ENCODE peak calls at places on chromosome 1, in nine cellular contexts. J, P, O, X, Y, H, Q, L and F are unnamed samples.

GRCh38 chr1:117671781-117672501 is 66.1 kb downstream of the TENT5C start:
- DNase-seq in J (peak; percentile 10), P (peak; percentile 27), O (no peak), X (no peak), Y (no peak), H (peak; percentile 83), Q (peak; percentile 75), L (no peak), F (peak; percentile 55)

GRCh38 chr1:12220890-12221289 is 8.9 kb upstream of the VPS13D start:
- DNase-seq in J (no peak), P (no peak), O (no peak), X (no peak), Y (no peak), H (no peak), Q (no peak), L (no peak), F (no peak)

GRCh38 chr1:8238141-8239038 is 79.5 kb upstream of the SLC45A1 start:
- DNase-seq in J (no peak), P (no peak), O (no peak), X (no peak), Y (no peak), H (no peak), Q (no peak), L (no peak), F (peak; percentile 90)

GRCh38 chr1:8202182-8202905 is 115.6 kb upstream of the SLC45A1 start:
- DNase-seq in J (no peak), P (peak; percentile 32), O (no peak), X (no peak), Y (no peak), H (peak; percentile 74), Q (peak; percentile 95), L (no peak), F (peak; percentile 96)

GRCh38 chr1:215710340-215710971 is 143.4 kb downstream of the KCTD3 start:
- DNase-seq in J (no peak), P (no peak), O (no peak), X (no peak), Y (no peak), H (no peak), Q (no peak), L (no peak), F (peak; percentile 61)

GRCh38 chr1:205514211-205515142 is 10.0 kb downstream of the CDK18 start:
- DNase-seq in J (no peak), P (no peak), O (no peak), X (no peak), Y (no peak), H (no peak), Q (no peak), L (no peak), F (no peak)

GRCh38 chr1:183450086-183450485 is 22.2 kb upstream of the SMG7 start:
- DNase-seq in J (no peak), P (no peak), O (no peak), X (no peak), Y (no peak), H (no peak), Q (no peak), L (no peak), F (no peak)

GRCh38 chr1:221965252-221965651 is 223.4 kb upstream of the DUSP10 start:
- DNase-seq in J (no peak), P (no peak), O (no peak), X (no peak), Y (no peak), H (no peak), Q (no peak), L (no peak), F (no peak)

GRCh38 chr1:66993076-66993475 is 60.9 kb downstream of the SLC35D1 start:
- DNase-seq in J (no peak), P (no peak), O (no peak), X (no peak), Y (no peak), H (no peak), Q (no peak), L (no peak), F (no peak)

GRCh38 chr1:201882665-201883132 is 6.0 kb upstream of the SHISA4 start:
- DNase-seq in J (no peak), P (peak; percentile 42), O (no peak), X (no peak), Y (no peak), H (no peak), Q (no peak), L (no peak), F (peak; percentile 44)

GRCh38 chr1:55337801-55338447 is 122.8 kb upstream of the USP24 start:
- DNase-seq in J (peak; percentile 47), P (no peak), O (no peak), X (no peak), Y (no peak), H (no peak), Q (no peak), L (no peak), F (peak; percentile 77)

GRCh38 chr1:247487057-247487456 is 29.2 kb upstream of the OR2B11 start:
- DNase-seq in J (no peak), P (no peak), O (peak; percentile 45), X (peak; percentile 1), Y (peak; percentile 27), H (no peak), Q (no peak), L (no peak), F (peak; percentile 61)

GRCh38 chr1:86998727-86999126 is 84.3 kb downstream of the HS2ST1 start:
- DNase-seq in J (no peak), P (no peak), O (no peak), X (no peak), Y (no peak), H (no peak), Q (no peak), L (no peak), F (no peak)

GRCh38 chr1:208121965-208122364 is 122.2 kb downstream of the PLXNA2 start:
- DNase-seq in J (no peak), P (no peak), O (no peak), X (no peak), Y (no peak), H (no peak), Q (no peak), L (no peak), F (no peak)

GRCh38 chr1:182169203-182169602 is 107.7 kb upstream of the ZNF648 start:
- DNase-seq in J (no peak), P (no peak), O (no peak), X (no peak), Y (no peak), H (peak; percentile 59), Q (peak; percentile 75), L (no peak), F (no peak)

GRCh38 chr1:8560611-8561544 is 243.0 kb downstream of the SLC45A1 start:
- DNase-seq in J (no peak), P (peak; percentile 1), O (peak; percentile 46), X (no peak), Y (peak; percentile 35), H (no peak), Q (no peak), L (no peak), F (peak; percentile 66)

GRCh38 chr1:206933333-206933945 is 11.7 kb upstream of the FCMR start:
- DNase-seq in J (no peak), P (no peak), O (peak; percentile 55), X (peak; percentile 58), Y (peak; percentile 79), H (peak; percentile 63), Q (no peak), L (peak; percentile 67), F (peak; percentile 22)

GRCh38 chr1:21644906-21645305 is 24.3 kb downstream of the RAP1GAP start:
- DNase-seq in J (no peak), P (no peak), O (no peak), X (no peak), Y (no peak), H (no peak), Q (no peak), L (no peak), F (no peak)

GRCh38 chr1:246001142-246001812 is 505.8 kb downstream of the SMYD3 start:
- DNase-seq in J (no peak), P (no peak), O (no peak), X (no peak), Y (no peak), H (no peak), Q (no peak), L (no peak), F (peak; percentile 94)

GRCh38 chr1:33048426-33048825 is 11.7 kb upstream of the AK2 start:
- DNase-seq in J (no peak), P (no peak), O (no peak), X (no peak), Y (no peak), H (no peak), Q (no peak), L (no peak), F (no peak)

GRCh38 chr1:203475012-203475981 is at the start of gene PRELP:
- DNase-seq in J (no peak), P (peak; percentile 24), O (no peak), X (no peak), Y (no peak), H (peak; percentile 61), Q (peak; percentile 88), L (no peak), F (peak; percentile 49)

GRCh38 chr1:163766537-163766936 is 444.8 kb downstream of the NUF2 start:
- DNase-seq in J (no peak), P (no peak), O (no peak), X (no peak), Y (no peak), H (no peak), Q (no peak), L (no peak), F (no peak)

GRCh38 chr1:111417755-111418154 is 9.8 kb downstream of the OVGP1 start:
- DNase-seq in J (no peak), P (no peak), O (no peak), X (no peak), Y (no peak), H (no peak), Q (no peak), L (no peak), F (peak; percentile 90)

GRCh38 chr1:183281039-183281438 is 95.0 kb downstream of the LAMC2 start:
- DNase-seq in J (no peak), P (no peak), O (no peak), X (no peak), Y (no peak), H (no peak), Q (peak; percentile 92), L (no peak), F (peak; percentile 64)